ENCODE peak calls at places on chromosomes 11 and 22, in six cellular contexts. M is heart left ventricle, S is uterus, U is suprapubic skin, R is ovary, T is spleen. N is an unnamed sample.

GRCh38 chr11:60280412-60280811 is at the start of gene MS4A4A:
- DNase-seq in M (peak), S (no peak), U (no peak), R (no peak), T (no peak), N (no peak)

GRCh38 chr11:33655842-33656600 is 44.6 kb downstream of the C11orf91 start:
- DNase-seq in M (no peak), S (no peak), U (no peak), R (no peak), T (no peak), N (no peak)

GRCh38 chr11:64842851-64843841 is 1.3 kb downstream of the CDC42BPG start:
- DNase-seq in M (no peak), S (no peak), U (peak), R (peak), T (peak), N (no peak)

GRCh38 chr11:121420398-121420797 is 31.7 kb upstream of the SORL1 start:
- DNase-seq in M (no peak), S (no peak), U (no peak), R (no peak), T (no peak), N (no peak)

GRCh38 chr11:7538023-7538422 is 24.2 kb downstream of the PPFIBP2 start:
- DNase-seq in M (peak), S (no peak), U (no peak), R (no peak), T (no peak), N (no peak)

GRCh38 chr22:33000342-33001280 is 57.6 kb downstream of the SYN3 start:
- DNase-seq in M (peak), S (peak), U (peak), R (peak), T (no peak), N (peak)

GRCh38 chr11:132125855-132126841 is 755.7 kb downstream of the NTM start:
- DNase-seq in M (no peak), S (no peak), U (no peak), R (no peak), T (no peak), N (no peak)

GRCh38 chr11:7592706-7593105 is 78.9 kb downstream of the PPFIBP2 start:
- DNase-seq in M (peak), S (no peak), U (peak), R (no peak), T (no peak), N (peak)

GRCh38 chr11:47847892-47848635 is at the start of gene NUP160:
- DNase-seq in M (peak), S (peak), U (peak), R (peak), T (peak), N (peak)

GRCh38 chr22:20319041-20319744 is 667 bp downstream of the DGCR6L start:
- DNase-seq in M (no peak), S (no peak), U (peak), R (peak), T (peak), N (no peak)

GRCh38 chr11:9315078-9315688 is 790 bp upstream of the TMEM41B start:
- DNase-seq in M (no peak), S (peak), U (no peak), R (peak), T (peak), N (no peak)

GRCh38 chr11:61587951-61588695 is 7.2 kb upstream of the SYT7 start:
- DNase-seq in M (peak), S (peak), U (peak), R (peak), T (peak), N (peak)

GRCh38 chr11:65444314-65445051 is 21.9 kb downstream of the NEAT1 start:
- DNase-seq in M (no peak), S (peak), U (peak), R (no peak), T (no peak), N (peak)

GRCh38 chr11:91188484-91188883 is 965.6 kb upstream of the CHORDC1 start:
- DNase-seq in M (no peak), S (no peak), U (no peak), R (no peak), T (no peak), N (no peak)

GRCh38 chr11:69492201-69492991 is 10.9 kb downstream of the LINC01488 start:
- DNase-seq in M (no peak), S (no peak), U (no peak), R (no peak), T (peak), N (no peak)
- H3K27ac ChIP-seq in M (no peak), S (no peak), U (no peak), R (no peak), T (no peak), N (no peak)

GRCh38 chr11:16902182-16902581 is 112.0 kb downstream of the PLEKHA7 start:
- DNase-seq in M (no peak), S (no peak), U (no peak), R (no peak), T (no peak), N (no peak)

GRCh38 chr11:16905375-16905774 is 108.8 kb downstream of the PLEKHA7 start:
- DNase-seq in M (no peak), S (no peak), U (no peak), R (no peak), T (no peak), N (no peak)

GRCh38 chr11:16898274-16898985 is 115.8 kb downstream of the PLEKHA7 start:
- DNase-seq in M (no peak), S (no peak), U (no peak), R (no peak), T (no peak), N (no peak)

GRCh38 chr11:16899708-16900107 is 114.5 kb downstream of the PLEKHA7 start:
- DNase-seq in M (no peak), S (no peak), U (no peak), R (no peak), T (no peak), N (no peak)

DNA sequence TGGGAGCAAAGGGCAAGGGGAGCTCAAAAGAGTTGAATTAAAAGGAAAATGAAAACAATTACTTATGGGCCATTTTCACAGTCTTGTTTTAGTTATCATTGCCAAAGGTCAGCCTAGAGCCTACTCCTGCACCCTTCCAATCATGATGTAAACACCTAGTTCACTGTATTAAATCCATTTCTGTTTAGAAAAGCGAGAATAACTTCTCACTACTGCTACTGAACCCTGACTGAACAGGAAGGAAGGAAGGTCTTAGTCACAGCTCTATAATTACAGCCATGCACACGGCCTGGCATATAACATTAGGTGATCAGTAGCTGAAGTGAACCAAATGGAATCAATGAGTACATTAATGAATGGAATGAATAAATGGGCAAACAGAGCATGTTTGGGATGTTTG is 111.2 kb downstream of the PLEKHA7 start:
- DNase-seq in M (no peak), S (no peak), U (no peak), R (no peak), T (no peak), N (no peak)
- TF ChIP-seq POLR2A in M (no peak), S (no peak), U (no peak), R (no peak), T (no peak), N (no peak)

GRCh38 chr11:128351168-128351567 is 236.2 kb downstream of the ETS1 start:
- DNase-seq in M (no peak), S (no peak), U (no peak), R (no peak), T (no peak), N (no peak)
- H3K4me3 ChIP-seq in M (no peak), S (no peak), U (no peak), R (no peak), T (no peak), N (no peak)

GRCh38 chr11:10728779-10729472 is 22.1 kb upstream of the CTR9 start:
- DNase-seq in M (no peak), S (no peak), U (no peak), R (no peak), T (no peak), N (no peak)
- H3K27ac ChIP-seq in M (no peak), S (peak), U (no peak), R (no peak), T (no peak), N (no peak)

GRCh38 chr11:102476812-102477211 is 24.2 kb upstream of the TMEM123 start:
- DNase-seq in M (peak), S (no peak), U (no peak), R (no peak), T (no peak), N (peak)
- TF ChIP-seq POLR2A in M (no peak), S (no peak), U (no peak), R (no peak), T (no peak), N (no peak)

GRCh38 chr11:124761301-124762021 is 629 bp downstream of the ESAM start:
- DNase-seq in M (peak), S (no peak), U (no peak), R (no peak), T (no peak), N (no peak)

GRCh38 chr11:124762077-124762623 is at the start of gene ESAM:
- DNase-seq in M (peak), S (no peak), U (no peak), R (no peak), T (peak), N (peak)

GRCh38 chr11:124760806-124761205 is 1.3 kb downstream of the ESAM start:
- DNase-seq in M (no peak), S (no peak), U (no peak), R (no peak), T (no peak), N (no peak)

GRCh38 chr11:124762624-124763155 is 600 bp upstream of the ESAM start:
- DNase-seq in M (no peak), S (no peak), U (no peak), R (no peak), T (peak), N (no peak)

GRCh38 chr11:124763156-124763947 is 1.3 kb upstream of the ESAM start:
- DNase-seq in M (peak), S (peak), U (peak), R (peak), T (peak), N (peak)
- H3K4me3 ChIP-seq in M (peak), S (peak), U (peak), R (peak), T (peak), N (peak)

DNA sequence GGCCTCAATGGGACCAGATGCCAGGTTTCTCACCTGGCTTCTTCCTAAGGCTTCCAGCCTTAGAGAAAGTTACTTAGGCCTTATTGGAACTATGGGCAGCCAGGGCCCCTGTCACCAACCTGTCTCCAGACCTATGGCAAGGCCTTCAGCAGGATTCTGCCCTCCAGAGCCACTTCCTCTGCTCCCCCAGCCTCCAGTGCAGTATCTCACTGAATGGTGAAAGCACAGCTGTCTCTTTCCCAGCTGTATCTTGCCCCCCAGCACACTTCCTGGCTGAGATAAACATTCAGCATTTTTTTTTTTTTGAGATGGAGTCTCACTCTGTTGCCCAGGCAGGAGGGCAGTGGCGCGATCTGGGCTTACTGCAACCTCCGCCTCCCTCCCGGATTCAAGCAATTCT is 1.5 kb downstream of the SLC2A11 start:
- DNase-seq in M (no peak), S (no peak), U (no peak), R (no peak), T (no peak), N (no peak)
- H3K27ac ChIP-seq in M (no peak), S (no peak), U (no peak), R (no peak), T (no peak), N (no peak)

GRCh38 chr22:46055176-46055850 is 78.4 kb upstream of the WNT7B start:
- DNase-seq in M (peak), S (peak), U (peak), R (peak), T (peak), N (peak)

GRCh38 chr22:46052801-46053562 is 76.0 kb upstream of the WNT7B start:
- DNase-seq in M (peak), S (peak), U (peak), R (peak), T (peak), N (peak)

GRCh38 chr22:46054878-46055158 is 77.9 kb upstream of the WNT7B start:
- DNase-seq in M (no peak), S (no peak), U (no peak), R (no peak), T (no peak), N (peak)

GRCh38 chr22:46053563-46054090 is 76.7 kb upstream of the WNT7B start:
- DNase-seq in M (peak), S (peak), U (peak), R (peak), T (peak), N (peak)

GRCh38 chr22:46054091-46054877 is 77.3 kb upstream of the WNT7B start:
- DNase-seq in M (peak), S (peak), U (peak), R (peak), T (peak), N (peak)
- TF ChIP-seq POLR2A in M (no peak), S (peak), U (no peak), R (peak), T (no peak), N (peak)